ENCODE peak calls at places on chromosomes 12 and 14, in eight cellular contexts. R is astrocyte; L is CD4-positive, alpha-beta T cell; D is IMR-90; V is adrenal gland; K is neural progenitor cell; E is tibial artery; C is cardiac muscle cell. T is an unnamed sample.

GRCh38 chr12:75961878-75962277 is 69.7 kb downstream of the PHLDA1 start:
- DNase-seq in K (no peak), L (no peak), C (no peak), E (no peak), V (no peak), R (no peak), D (no peak), T (no peak)

GRCh38 chr14:54610051-54610977 is 43.4 kb downstream of the SAMD4A start:
- DNase-seq in R (peak; percentile 68), V (no peak), C (peak; percentile 25), L (no peak), K (no peak), E (no peak), D (peak; percentile 75), T (no peak)

GRCh38 chr14:86430807-86431206 is 900.9 kb downstream of the FLRT2 start:
- DNase-seq in R (no peak), C (no peak), K (no peak), V (no peak), L (no peak), D (peak; percentile 44), E (no peak), T (no peak)

GRCh38 chr14:32559048-32559447 is 229.9 kb downstream of the AKAP6 start:
- DNase-seq in D (peak; percentile 19), K (no peak), C (no peak), L (no peak), R (peak; percentile 50), V (no peak), E (no peak), T (no peak)

GRCh38 chr12:48796976-48797375 is 8.1 kb upstream of the ADCY6 start:
- DNase-seq in C (no peak), V (no peak), L (no peak), E (no peak), K (no peak), R (peak; percentile 50), D (no peak), T (no peak)

GRCh38 chr12:8957561-8957960 is 8.1 kb upstream of the M6PR start:
- DNase-seq in E (no peak), R (no peak), K (no peak), V (no peak), D (no peak), C (no peak), L (no peak), T (no peak)

GRCh38 chr14:64799555-64799954 is 80.2 kb downstream of the SPTB start:
- DNase-seq in L (no peak), E (no peak), C (no peak), D (no peak), V (no peak), K (no peak), R (no peak), T (no peak)

GRCh38 chr12:93573552-93574223 is 1.2 kb downstream of the SOCS2 start:
- DNase-seq in C (no peak), K (peak; percentile 14), V (peak; percentile 18), E (no peak), D (peak; percentile 69), L (no peak), R (peak; percentile 12), T (no peak)

GRCh38 chr12:20350495-20350894 is 17.8 kb upstream of the PDE3A start:
- DNase-seq in K (no peak), R (peak; percentile 82), V (no peak), L (no peak), C (peak; percentile 67), D (peak; percentile 83), E (no peak), T (no peak)

DNA sequence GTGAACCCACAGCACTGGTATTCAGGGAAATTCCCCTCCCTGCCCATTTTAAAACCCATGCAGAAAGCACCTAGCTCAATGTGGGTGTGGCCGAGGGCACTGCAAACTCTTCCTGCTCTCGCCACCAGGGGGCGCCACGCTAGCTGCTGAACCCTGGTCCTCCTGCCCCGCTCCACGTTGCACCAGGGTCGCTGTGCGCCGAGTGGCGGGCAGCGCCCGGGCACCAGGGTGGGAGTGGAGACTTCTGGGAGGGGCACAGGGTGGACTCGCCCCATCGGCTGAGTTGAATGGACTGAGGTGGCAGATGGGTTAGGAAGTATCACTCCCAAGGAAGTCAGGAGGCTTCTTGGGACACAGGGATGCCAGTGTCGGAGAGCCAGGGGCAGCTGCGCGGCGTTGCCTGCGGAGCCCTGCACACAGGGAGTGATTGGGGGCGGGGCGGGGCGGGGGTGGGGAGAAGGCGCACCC is 48.1 kb upstream of the BCL11B start:
- DNase-seq in C (peak; percentile 38), V (peak; percentile 41), K (peak; percentile 74), D (peak; percentile 8), L (peak; percentile 46), E (no peak), R (no peak), T (peak; percentile 77)
- H3K9me3 ChIP-seq in C (no peaks in the 10 kb centered on the region), V (no peaks in the 10 kb centered on the region), K (no peaks in the 10 kb centered on the region), D (no peaks in the 10 kb centered on the region), L (no peaks in the 10 kb centered on the region), E (no peaks in the 10 kb centered on the region), R (no peaks in the 10 kb centered on the region), T (no peaks in the 10 kb centered on the region)

DNA sequence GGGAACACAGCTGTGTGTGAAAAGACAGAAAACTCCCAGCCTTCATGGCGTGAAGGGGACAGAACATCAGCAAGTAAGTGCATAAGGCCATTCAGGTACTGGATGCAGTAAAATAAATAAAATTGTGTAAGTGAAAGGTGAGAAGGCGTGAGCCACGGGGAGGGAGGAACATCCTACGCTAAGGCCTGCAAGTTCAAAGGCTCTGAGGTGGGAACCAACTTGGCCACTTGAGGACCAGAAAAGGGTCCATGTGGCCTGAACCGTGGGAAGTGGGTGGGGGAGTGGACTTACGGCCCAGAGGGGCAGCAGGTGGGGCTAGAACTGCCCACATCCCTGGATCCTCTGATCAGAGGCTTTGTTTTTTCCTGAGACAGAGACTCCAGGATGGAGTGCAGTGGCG is 888 bp upstream of the ABCB9 start:
- DNase-seq in C (no peak), D (no peak), L (no peak), K (no peak), V (no peak), E (no peak), R (no peak), T (no peak)
- H3K27ac ChIP-seq in C (no peak overlapping the region), D (no peak overlapping the region), L (no peak overlapping the region), K (no peak overlapping the region), V (peak overlapping the region; percentile 51), E (peak overlapping the region; percentile 42), R (no peak overlapping the region), T (no peak overlapping the region)

GRCh38 chr12:131346578-131347344 is 364.1 kb upstream of the SFSWAP start:
- DNase-seq in R (no peak), L (no peak), E (no peak), D (no peak), C (no peak), K (no peak), V (no peak), T (peak; percentile 21)

GRCh38 chr12:131348226-131349010 is 362.5 kb upstream of the SFSWAP start:
- DNase-seq in V (no peak), E (no peak), C (no peak), D (no peak), L (no peak), K (no peak), R (no peak), T (no peak)

GRCh38 chr12:131347732-131348131 is 363.2 kb upstream of the SFSWAP start:
- DNase-seq in C (no peak), D (no peak), V (no peak), E (no peak), K (no peak), R (no peak), L (no peak), T (no peak)

GRCh38 chr12:131347345-131347714 is 363.6 kb upstream of the SFSWAP start:
- DNase-seq in D (no peak), R (no peak), L (no peak), C (no peak), K (no peak), E (no peak), V (no peak), T (no peak)

DNA sequence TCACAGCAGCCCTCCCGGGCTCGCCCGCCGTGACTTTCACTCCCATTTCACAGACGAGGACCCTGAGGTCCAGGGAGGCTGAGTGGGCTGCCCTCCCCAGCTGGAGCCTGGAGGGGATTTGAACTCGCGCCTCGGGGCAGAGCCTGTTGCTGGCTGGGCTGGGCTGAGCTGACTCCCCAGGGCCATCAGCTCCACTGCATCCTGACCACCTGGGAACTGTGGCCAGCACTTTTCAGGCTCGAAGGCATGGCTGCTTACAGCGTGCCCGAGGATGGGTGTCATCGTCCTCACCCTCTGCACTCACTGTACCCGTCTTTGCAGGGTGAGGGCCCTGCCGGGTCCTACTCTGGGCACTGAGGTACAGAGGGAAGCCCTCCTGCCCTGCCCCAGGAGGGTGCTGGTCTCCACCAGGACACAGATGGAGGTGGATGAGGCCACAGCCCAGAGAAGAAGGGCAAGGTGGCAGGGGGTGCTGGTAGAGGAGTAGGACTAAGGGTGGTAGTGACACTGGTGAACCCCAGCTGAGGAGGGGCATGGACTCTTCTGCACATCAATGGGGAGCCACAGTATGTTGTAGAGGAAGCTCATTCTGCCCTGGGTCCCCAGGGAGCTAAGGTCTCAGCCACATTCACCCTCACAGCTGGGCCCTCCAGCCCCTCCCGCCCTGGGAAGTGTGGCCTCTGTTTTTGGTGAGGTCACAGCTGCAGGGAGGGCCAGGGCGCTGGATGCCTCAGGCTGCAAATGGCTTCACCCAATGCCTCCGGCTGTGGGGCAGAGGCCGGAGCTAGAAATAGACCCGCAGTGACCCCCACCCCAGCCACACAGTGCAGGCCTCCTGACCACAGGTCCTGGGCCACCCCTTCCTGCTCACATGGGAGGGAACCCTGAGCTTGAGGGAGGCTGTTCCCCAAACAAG is 365.1 kb upstream of the SFSWAP start:
- DNase-seq in V (no peak), L (no peak), C (no peak), R (no peak), E (no peak), K (no peak), D (no peak), T (no peak)
- H3K9me3 ChIP-seq in V (no peaks in the 10 kb centered on the region), L (no peaks in the 10 kb centered on the region), C (no peaks in the 10 kb centered on the region), R (peaks cover 7% of the 10 kb centered on the region), E (no peaks in the 10 kb centered on the region), K (no peaks in the 10 kb centered on the region), D (peaks cover 28% of the 10 kb centered on the region), T (no peaks in the 10 kb centered on the region)

GRCh38 chr12:98578821-98579220 is 14.7 kb upstream of the SLC25A3 start:
- DNase-seq in C (no peak), L (no peak), V (no peak), R (peak; percentile 23), K (no peak), D (peak; percentile 22), E (no peak), T (no peak)

GRCh38 chr12:98579347-98579746 is 14.1 kb upstream of the SLC25A3 start:
- DNase-seq in V (no peak), K (no peak), R (no peak), L (no peak), D (no peak), E (no peak), C (no peak), T (no peak)

GRCh38 chr12:98580695-98581094 is 12.8 kb upstream of the SLC25A3 start:
- DNase-seq in K (no peak), L (no peak), D (no peak), E (no peak), V (no peak), R (no peak), C (no peak), T (no peak)

GRCh38 chr12:98579835-98580234 is 13.7 kb upstream of the SLC25A3 start:
- DNase-seq in R (no peak), K (no peak), V (no peak), D (no peak), L (no peak), E (no peak), C (no peak), T (no peak)

DNA sequence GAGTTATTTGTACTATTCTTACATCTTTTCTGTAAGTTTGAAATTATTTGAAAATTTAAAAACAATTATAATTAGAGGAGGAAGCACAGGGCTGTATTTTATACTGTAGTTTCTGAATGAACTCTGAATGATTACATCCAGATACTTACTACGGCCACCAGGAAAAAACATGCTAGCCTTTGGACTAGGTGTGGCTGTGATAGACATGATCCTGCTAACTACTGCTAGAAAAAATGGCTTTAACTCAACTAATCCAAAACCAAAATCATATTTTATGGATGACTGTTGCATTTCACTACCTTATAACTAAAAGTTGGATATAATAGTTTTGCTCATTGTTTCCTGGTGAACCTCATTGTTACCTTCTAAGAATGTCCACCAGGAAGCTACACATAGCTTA is 15.1 kb upstream of the SLC25A3 start:
- DNase-seq in C (no peak), L (no peak), E (no peak), V (no peak), D (no peak), K (no peak), R (no peak), T (no peak)
- H3K27ac ChIP-seq in C (no peak overlapping the region), L (no peak overlapping the region), E (no peak overlapping the region), V (no peak overlapping the region), D (no peak overlapping the region), K (no peak overlapping the region), R (no peak overlapping the region), T (no peak overlapping the region)

T was measured in WERI-Rb-1.